ENCODE peak calls at places on chromosome 16, in six cellular contexts. L is iPS-NIHi11, I is DMS79 treated with DMSO at 0.1 percent for 48 hours, U is AG08396, O is nephron progenitor cell, A is HEK293T. T is an unnamed sample.
A peak's percentile ranks its signal among the peaks of the same experiment; 100 is the strongest.

GRCh38 chr16:54106078-54106477 is 180.5 kb downstream of the IRX3 start:
- DNase-seq in O (no peak), L (no peak), U (no peak), A (no peak), I (no peak), T (no peak)

GRCh38 chr16:76059701-76060100 is 217.5 kb upstream of the CNTNAP4 start:
- DNase-seq in A (no peak), U (no peak), I (no peak), L (no peak), O (no peak), T (no peak)

GRCh38 chr16:28931801-28932225 is at the start of gene CD19:
- DNase-seq in O (no peak), A (no peak), U (no peak), I (no peak), L (no peak), T (no peak)

GRCh38 chr16:12188674-12189249 is 212.2 kb downstream of the SNX29 start:
- DNase-seq in I (no peak), L (no peak), U (peak; percentile 32), O (no peak), A (no peak), T (no peak)

GRCh38 chr16:27498916-27499658 is 50.6 kb downstream of the GTF3C1 start:
- DNase-seq in O (no peak), L (no peak), U (no peak), A (no peak), I (no peak), T (no peak)

GRCh38 chr16:87486282-87486681 is 6.5 kb downstream of the ZCCHC14 start:
- DNase-seq in I (no peak), L (no peak), A (no peak), O (no peak), U (no peak), T (no peak)

GRCh38 chr16:21263640-21264211 is 14.4 kb downstream of the CRYM start:
- DNase-seq in O (peak; percentile 23), U (peak; percentile 32), L (no peak), I (no peak), A (no peak), T (no peak)

GRCh38 chr16:441447-441846 is 16.0 kb downstream of the RAB11FIP3 start:
- DNase-seq in A (no peak), O (no peak), L (no peak), U (no peak), I (no peak), T (no peak)

GRCh38 chr16:89323120-89323960 is 105.8 kb downstream of the ZNF778 start:
- DNase-seq in O (no peak), U (no peak), L (no peak), I (no peak), A (no peak), T (no peak)

GRCh38 chr16:67897231-67897630 is 4.2 kb downstream of the PSKH1 start:
- DNase-seq in L (no peak), I (no peak), U (peak; percentile 60), O (no peak), A (no peak), T (no peak)